ENCODE peak calls at places on chromosomes 16 and 17, in four cellular contexts. T is A549, H is K562, K is HepG2. B is an unnamed sample.

GRCh38 chr17:73747221-73748002 is 103.2 kb upstream of the SDK2 start:
- DNase-seq in K (no peak), T (no peak), H (no peak), B (no peak)

GRCh38 chr16:89110641-89111040 is 17.0 kb downstream of the ACSF3 start:
- DNase-seq in K (no peak), H (no peak), T (no peak), B (no peak)

GRCh38 chr17:80443916-80444708 is 29.1 kb downstream of the ENDOV start:
- DNase-seq in H (no peak), K (no peak), T (no peak), B (no peak)

GRCh38 chr17:71409712-71410111 is 711.1 kb upstream of the SOX9 start:
- DNase-seq in T (peak), H (no peak), K (no peak), B (peak)

GRCh38 chr17:37752482-37752881 is 7.6 kb upstream of the HNF1B start:
- DNase-seq in H (no peak), T (peak), K (no peak), B (peak)

GRCh38 chr17:59513934-59514841 is 51.2 kb upstream of the DHX40 start:
- DNase-seq in H (no peak), K (peak), T (peak), B (peak)

GRCh38 chr17:49132699-49133364 is at the start of gene B4GALNT2:
- DNase-seq in T (peak), H (no peak), K (no peak), B (no peak)

GRCh38 chr16:81650982-81651562 is 128.0 kb upstream of the PLCG2 start:
- DNase-seq in T (no peak), H (peak), K (no peak), B (no peak)

GRCh38 chr17:40312131-40312731 is 3.3 kb downstream of the RARA start:
- DNase-seq in H (no peak), K (no peak), T (no peak), B (no peak)

GRCh38 chr17:62627904-62628603 is 584 bp downstream of the MRC2 start:
- DNase-seq in H (peak), K (no peak), T (peak), B (peak)

GRCh38 chr16:76787394-76787793 is 403.6 kb upstream of the MON1B start:
- DNase-seq in H (no peak), K (no peak), T (no peak), B (no peak)

GRCh38 chr16:53433930-53434435 is 288 bp upstream of the RBL2 start:
- DNase-seq in H (no peak), K (peak), T (no peak), B (peak)

GRCh38 chr16:85578599-85578948 is 34.5 kb upstream of the GSE1 start:
- DNase-seq in T (no peak), H (no peak), K (no peak), B (no peak)

GRCh38 chr16:85580684-85581083 is 32.4 kb upstream of the GSE1 start:
- DNase-seq in K (no peak), H (no peak), T (no peak), B (no peak)

GRCh38 chr16:85579883-85580607 is 33.1 kb upstream of the GSE1 start:
- DNase-seq in T (no peak), H (no peak), K (no peak), B (no peak)

GRCh38 chr16:85577899-85578598 is 35.1 kb upstream of the GSE1 start:
- DNase-seq in H (no peak), T (no peak), K (no peak), B (no peak)

GRCh38 chr16:85579199-85579598 is 33.9 kb upstream of the GSE1 start:
- DNase-seq in H (peak), T (no peak), K (no peak), B (no peak)
- TF ChIP-seq MAZ in H (no peak), T (no peak), K (no peak), B (no peak)

GRCh38 chr16:16928532-16929101 is 542.1 kb downstream of the XYLT1 start:
- DNase-seq in H (no peak), K (no peak), T (no peak), B (no peak)

GRCh38 chr16:16930309-16931000 is 540.3 kb downstream of the XYLT1 start:
- DNase-seq in K (no peak), T (no peak), H (no peak), B (no peak)

DNA sequence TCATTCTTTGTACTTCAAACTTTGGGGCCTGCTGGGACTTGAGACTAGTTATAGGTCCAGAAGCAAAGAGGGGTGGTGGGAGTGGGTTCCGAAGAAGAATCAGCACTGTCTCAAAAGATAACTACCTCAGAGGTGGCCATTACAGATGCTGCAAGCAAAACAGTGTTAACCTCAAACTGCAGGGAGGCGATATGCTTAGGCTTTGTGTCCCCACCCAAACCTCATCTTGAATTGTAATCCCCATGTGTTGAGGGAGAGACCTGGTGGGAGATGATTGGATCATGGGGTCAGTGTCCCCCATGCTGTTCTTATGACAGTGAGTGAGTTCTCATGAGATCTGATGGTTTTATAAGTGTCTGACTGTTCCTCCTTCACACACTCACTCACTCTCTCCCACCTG is 545.3 kb downstream of the XYLT1 start:
- DNase-seq in H (peak), K (no peak), T (no peak), B (no peak)
- TF ChIP-seq USF2 in H (no peak), K (no peak), T (no peak), B (no peak)

GRCh38 chr17:10352866-10353265 is 19.9 kb downstream of the MYH13 start:
- DNase-seq in T (no peak), K (no peak), H (no peak), B (no peak)

DNA sequence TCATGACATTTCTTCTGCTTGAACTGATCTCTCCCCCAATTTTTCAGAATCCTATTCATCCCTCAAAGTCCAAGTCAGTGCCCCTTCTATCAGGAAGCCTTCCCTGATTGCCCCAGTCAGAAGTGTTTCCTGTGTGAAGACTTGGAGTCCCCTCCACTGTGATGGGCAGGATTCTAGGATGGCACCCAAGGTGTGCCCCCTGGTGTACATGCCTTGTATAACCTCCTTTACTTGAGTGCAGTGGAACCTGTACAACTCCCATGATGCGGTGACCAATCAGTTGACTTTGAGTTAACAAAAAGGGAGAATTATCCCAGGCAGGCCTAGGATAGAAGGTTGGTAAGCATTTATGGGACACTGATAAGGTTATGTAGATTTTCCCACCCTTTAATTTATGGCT is 23.4 kb downstream of the MYH13 start:
- DNase-seq in K (no peak), T (peak), H (no peak), B (no peak)
- TF ChIP-seq MAZ in K (no peak), T (no peak), H (no peak), B (no peak)

DNA sequence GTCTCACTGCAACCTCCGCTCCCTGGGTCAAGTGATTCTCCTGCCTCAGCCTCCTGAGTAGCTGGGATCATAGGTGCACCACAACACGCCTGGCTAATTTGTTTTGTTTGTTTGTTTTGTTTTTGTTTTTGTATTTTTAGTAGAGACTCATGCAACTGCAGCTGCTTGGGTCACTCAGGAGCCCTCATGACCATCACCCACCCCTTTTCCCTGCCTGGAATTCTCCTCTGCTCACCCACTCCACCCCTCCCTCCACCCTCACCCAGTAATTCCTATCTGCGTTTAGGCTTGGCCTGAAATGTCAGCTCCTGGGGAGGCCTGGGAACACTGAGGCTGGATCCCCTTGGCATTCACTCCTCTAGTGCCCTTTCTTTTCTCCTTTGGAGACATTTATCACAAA is 25.5 kb downstream of the TMEM92 start:
- DNase-seq in H (no peak), T (no peak), K (no peak), B (no peak)
- TF ChIP-seq USF2 in H (no peak), T (no peak), K (no peak), B (no peak)

DNA sequence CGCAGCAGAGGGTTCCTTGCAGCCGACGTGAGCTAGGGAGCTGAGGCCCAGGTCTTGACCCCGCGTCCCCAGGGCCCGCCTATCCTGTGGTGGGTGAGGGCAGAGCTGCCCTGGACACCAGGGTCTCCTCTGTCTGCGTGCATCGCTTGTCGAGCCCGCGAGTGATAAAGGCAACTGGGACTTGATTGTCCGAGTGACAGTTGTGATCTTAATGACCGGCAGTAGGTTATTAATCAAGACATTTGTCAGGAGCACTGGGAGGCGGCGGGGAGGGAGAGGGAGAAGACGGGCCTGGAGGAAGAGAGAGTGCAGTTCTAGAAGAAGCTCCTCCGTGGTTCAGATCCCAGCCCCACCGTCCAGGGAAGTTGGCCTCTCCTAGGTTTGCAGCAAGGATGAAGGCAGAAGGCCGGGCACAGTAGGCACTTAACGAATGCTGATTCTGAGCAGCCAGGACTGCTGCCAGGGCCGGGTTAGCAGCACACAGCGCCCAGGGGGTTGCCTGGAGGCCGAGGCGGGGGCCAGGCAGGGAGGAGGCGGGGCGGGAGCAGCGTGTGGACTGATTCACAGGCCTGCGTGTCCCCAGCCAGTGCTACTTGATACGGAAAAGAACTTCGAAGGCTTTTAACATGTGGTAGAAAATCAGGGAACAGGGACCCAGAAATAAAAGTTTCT is 11.3 kb upstream of the GSE1 start:
- DNase-seq in T (no peak), K (no peak), H (peak), B (peak)
- TF ChIP-seq MAZ in T (no peak), K (no peak), H (peak), B (peak)